ENCODE peak calls at places on chromosomes 1 and 21, in six cellular contexts. G is epithelial cell of esophagus, Y is cardiac fibroblast, O is upper lobe of left lung, C is foreskin fibroblast, P is nephron progenitor cell. M is an unnamed sample.

GRCh38 chr1:109765483-109765815 is 1.7 kb upstream of the EPS8L3 start:
- DNase-seq in G (no peak), Y (no peak), O (no peak), C (no peak), P (no peak), M (no peak)

GRCh38 chr1:76494807-76495206 is 372.5 kb upstream of the ST6GALNAC5 start:
- DNase-seq in G (peak), Y (peak), O (no peak), C (peak), P (no peak), M (no peak)

GRCh38 chr21:33383056-33383888 is 19.9 kb upstream of the IFNGR2 start:
- DNase-seq in G (peak), Y (peak), O (no peak), C (peak), P (no peak), M (no peak)

GRCh38 chr21:39406065-39406464 is 39.5 kb downstream of the LCA5L start:
- DNase-seq in G (no peak), Y (no peak), O (no peak), C (no peak), P (no peak), M (no peak)

GRCh38 chr1:155322571-155322952 is 1.9 kb downstream of the RUSC1 start:
- DNase-seq in G (peak), Y (peak), O (peak), C (no peak), P (peak), M (peak)

GRCh38 chr1:200364121-200364759 is 45.6 kb downstream of the ZNF281 start:
- DNase-seq in G (peak), Y (peak), O (no peak), C (no peak), P (no peak), M (no peak)

GRCh38 chr1:161943713-161944112 is 80.0 kb downstream of the OLFML2B start:
- DNase-seq in G (no peak), Y (no peak), O (no peak), C (no peak), P (no peak), M (no peak)

GRCh38 chr1:209207701-209208286 is 375.7 kb upstream of the CAMK1G start:
- DNase-seq in G (peak), Y (peak), O (peak), C (peak), P (peak), M (peak)

GRCh38 chr1:30274937-30275621 is 448.3 kb downstream of the MATN1 start:
- DNase-seq in G (no peak), Y (no peak), O (no peak), C (no peak), P (no peak), M (no peak)

GRCh38 chr1:202228484-202229122 is 35.0 kb downstream of the LGR6 start:
- DNase-seq in G (peak), Y (no peak), O (no peak), C (no peak), P (no peak), M (no peak)

GRCh38 chr1:202233171-202233570 is 39.6 kb downstream of the LGR6 start:
- DNase-seq in G (no peak), Y (no peak), O (no peak), C (no peak), P (no peak), M (no peak)

GRCh38 chr1:202230061-202230938 is 36.7 kb downstream of the LGR6 start:
- DNase-seq in G (no peak), Y (no peak), O (no peak), C (no peak), P (no peak), M (no peak)

GRCh38 chr1:202229376-202229775 is 35.8 kb downstream of the LGR6 start:
- DNase-seq in G (peak), Y (no peak), O (no peak), C (no peak), P (no peak), M (no peak)

DNA sequence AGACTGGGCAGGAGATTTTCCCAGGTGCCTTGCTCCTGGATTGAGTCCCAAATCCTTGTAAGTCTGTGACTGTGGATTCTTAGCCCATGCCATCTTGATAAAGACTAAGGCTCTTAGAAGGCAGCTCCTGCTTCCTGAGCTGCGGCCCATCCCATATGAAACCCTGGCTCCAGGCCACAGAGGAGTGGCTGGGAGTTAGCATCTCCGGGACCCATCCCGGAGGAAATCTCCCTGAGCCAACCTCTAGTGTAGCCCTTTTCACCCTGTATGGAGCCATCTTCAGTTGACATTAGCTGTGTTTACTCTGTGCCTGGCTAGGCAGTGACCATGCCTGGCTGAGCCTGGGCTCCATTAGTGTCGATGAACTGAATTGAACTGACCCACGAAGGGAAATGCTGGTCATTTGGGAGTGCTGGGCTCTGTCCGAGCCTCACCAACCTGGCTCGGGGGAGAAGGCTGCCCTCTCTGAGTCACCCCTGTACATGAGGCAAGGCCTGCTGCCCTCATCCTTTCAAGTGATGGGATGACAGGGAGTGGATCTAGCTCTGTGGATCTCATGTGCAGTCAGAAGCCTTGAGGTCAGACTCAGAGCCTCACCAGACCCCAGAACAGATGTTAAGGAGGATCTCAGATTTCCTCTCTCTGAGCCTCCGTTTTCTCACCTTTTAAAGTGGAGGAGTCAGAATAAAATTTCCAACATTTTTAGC is 37.5 kb downstream of the LGR6 start:
- DNase-seq in G (no peak), Y (no peak), O (no peak), C (no peak), P (no peak), M (no peak)
- TF ChIP-seq CTCF in G (no peak), Y (no peak), O (no peak), C (no peak), P (no peak), M (no peak)

GRCh38 chr21:29359718-29360117 is 61.0 kb downstream of the BACH1 start:
- DNase-seq in G (peak), Y (peak), O (no peak), C (no peak), P (no peak), M (no peak)

GRCh38 chr21:29362758-29363157 is 64.0 kb downstream of the BACH1 start:
- DNase-seq in G (no peak), Y (no peak), O (no peak), C (no peak), P (no peak), M (no peak)

GRCh38 chr21:29365636-29366305 is 67.0 kb downstream of the BACH1 start:
- DNase-seq in G (no peak), Y (no peak), O (no peak), C (no peak), P (no peak), M (no peak)

GRCh38 chr21:29366532-29366931 is 67.8 kb downstream of the BACH1 start:
- DNase-seq in G (no peak), Y (no peak), O (no peak), C (no peak), P (no peak), M (no peak)

DNA sequence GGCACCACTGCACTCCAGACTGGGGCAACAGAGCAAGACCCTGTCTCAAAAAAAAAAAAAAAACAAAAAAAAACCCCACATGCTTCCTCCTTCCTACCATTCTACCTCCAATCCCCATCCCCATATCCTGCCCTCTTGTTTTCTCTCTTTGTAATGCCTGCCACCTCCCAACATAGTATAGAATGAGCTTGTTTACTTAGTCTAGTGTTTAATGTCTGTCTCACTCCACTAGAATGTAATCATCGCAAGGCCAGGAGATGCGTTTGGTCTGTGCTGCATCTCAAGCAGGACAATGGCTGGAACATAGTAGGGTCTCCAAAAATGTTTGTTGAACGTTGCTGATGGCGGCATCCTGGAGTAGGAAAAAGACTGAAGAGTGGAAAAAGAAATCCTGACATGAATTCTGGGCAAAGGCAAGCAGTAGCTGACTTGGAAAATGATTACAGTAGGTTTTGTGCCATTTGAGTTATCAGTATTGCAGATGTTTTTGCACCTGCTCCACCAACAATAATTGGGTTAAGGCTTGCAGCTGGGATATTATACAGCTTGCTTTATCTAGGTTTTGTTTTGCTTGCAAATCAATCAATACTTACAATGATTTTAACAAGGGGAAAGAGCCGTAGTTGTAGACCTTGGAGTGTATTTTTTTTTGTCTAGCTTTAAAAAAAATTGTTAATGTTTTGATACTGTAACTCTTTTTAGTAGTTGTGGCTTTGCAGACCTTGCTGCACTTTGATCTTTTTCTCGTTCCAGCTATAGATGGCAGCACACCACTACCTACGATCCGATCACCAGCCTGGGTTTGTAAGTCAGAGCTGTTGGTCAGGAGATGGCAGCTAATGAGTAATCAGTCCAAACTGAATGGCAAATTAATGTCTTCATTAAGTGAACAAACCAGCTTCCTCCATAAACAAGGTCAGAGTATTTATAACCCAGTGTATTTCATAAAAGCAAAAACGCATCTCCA is 62.4 kb downstream of the BACH1 start:
- DNase-seq in G (peak), Y (no peak), O (no peak), C (no peak), P (no peak), M (no peak)
- TF ChIP-seq CTCF in G (peak), Y (no peak), O (no peak), C (no peak), P (no peak), M (peak)

DNA sequence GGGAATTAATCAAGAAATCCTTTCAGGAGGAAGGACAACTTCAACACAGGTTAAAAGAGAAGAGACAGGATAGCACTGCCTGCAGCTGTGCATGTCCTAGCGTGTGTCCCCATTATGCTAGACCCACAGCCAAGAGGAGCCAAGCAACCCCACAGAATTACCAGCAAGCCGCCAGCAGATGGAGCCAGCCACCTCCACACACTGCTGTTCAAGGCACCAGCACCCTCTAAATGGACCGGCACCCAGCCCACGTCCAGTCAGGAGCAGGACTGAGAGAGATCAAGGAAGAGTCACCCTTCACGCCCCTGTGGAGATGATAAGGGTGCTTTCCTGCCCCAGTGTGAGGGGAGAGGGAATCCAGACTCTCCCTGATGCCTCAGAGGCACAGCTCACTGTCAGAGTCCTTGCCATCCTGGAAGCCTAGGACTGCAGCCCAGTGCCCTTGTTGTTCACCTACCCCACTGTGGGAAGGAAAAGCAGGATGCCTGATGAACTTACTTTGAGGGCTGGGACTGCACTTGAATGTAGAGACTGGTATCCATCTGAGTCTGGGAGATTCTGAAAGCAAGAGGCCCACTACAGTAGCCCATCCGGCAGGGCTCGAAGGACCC is 37.1 kb upstream of the CTTNBP2NL start:
- DNase-seq in G (peak), Y (peak), O (no peak), C (peak), P (peak), M (peak)
- TF ChIP-seq CTCF in G (peak), Y (peak), O (peak), C (peak), P (peak), M (peak)

GRCh38 chr1:100575406-100575805 is 37.5 kb downstream of the GPR88 start:
- DNase-seq in G (no peak), Y (no peak), O (no peak), C (no peak), P (no peak), M (no peak)
- TF ChIP-seq CTCF in G (no peak), Y (no peak), O (no peak), C (no peak), P (no peak), M (no peak)

DNA sequence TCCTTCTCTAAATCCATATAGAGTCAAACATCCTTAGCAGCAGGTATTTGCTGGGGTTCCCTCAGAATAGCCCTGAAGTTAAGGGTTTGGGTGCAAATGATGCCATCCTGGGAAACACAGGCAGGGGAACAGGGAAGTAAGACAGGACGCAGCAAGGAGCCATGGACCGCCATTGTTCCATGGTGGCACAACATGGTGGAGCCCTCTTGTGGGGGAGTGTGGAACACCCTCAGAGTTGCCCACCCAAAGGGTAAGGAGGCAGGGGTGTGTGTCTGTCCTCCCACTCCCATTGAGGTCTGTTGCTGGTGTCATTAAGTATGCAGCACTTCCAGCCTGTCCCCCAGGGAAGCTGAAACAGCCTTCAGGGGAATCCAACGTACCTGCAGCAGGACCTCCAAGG is 20.4 kb upstream of the RCAN1 start:
- DNase-seq in G (no peak), Y (no peak), O (no peak), C (no peak), P (no peak), M (no peak)
- TF ChIP-seq CTCF in G (peak), Y (peak), O (peak), C (no peak), P (no peak), M (peak)

M was measured in neural crest cell.